ENCODE peak calls at places on chromosomes 12 and 14, in seven cellular contexts. One of them, this sample, is unnamed.

GRCh38 chr12:90909069-90909676 is 45.8 kb downstream of the CCER1 start:
- DNase-seq in cardiac muscle cell: peak
- DNase-seq in HCT116: peak
- DNase-seq in HepG2: peak
- DNase-seq in hepatocyte: peak
- DNase-seq in gastrocnemius medialis: no peak
- DNase-seq in left lung: no peak
- DNase-seq in this sample: no peak

GRCh38 chr14:72463291-72463866 is 430.5 kb downstream of the DPF3 start:
- DNase-seq in HCT116: peak
- DNase-seq in hepatocyte: peak
- DNase-seq in left lung: no peak
- DNase-seq in HepG2: no peak
- DNase-seq in cardiac muscle cell: no peak
- DNase-seq in gastrocnemius medialis: no peak
- DNase-seq in this sample: no peak

GRCh38 chr12:131917139-131917710 is 11.9 kb upstream of the PUS1 start:
- DNase-seq in HCT116: no peak
- DNase-seq in left lung: no peak
- DNase-seq in hepatocyte: peak
- DNase-seq in cardiac muscle cell: no peak
- DNase-seq in HepG2: no peak
- DNase-seq in gastrocnemius medialis: no peak
- DNase-seq in this sample: no peak

GRCh38 chr14:54708161-54708560 is 141.2 kb downstream of the SAMD4A start:
- DNase-seq in gastrocnemius medialis: no peak
- DNase-seq in HCT116: no peak
- DNase-seq in hepatocyte: no peak
- DNase-seq in HepG2: no peak
- DNase-seq in left lung: no peak
- DNase-seq in cardiac muscle cell: no peak
- DNase-seq in this sample: no peak

GRCh38 chr12:2751686-2752085 is 43.1 kb upstream of the FKBP4 start:
- DNase-seq in HepG2: no peak
- DNase-seq in left lung: no peak
- DNase-seq in gastrocnemius medialis: no peak
- DNase-seq in hepatocyte: no peak
- DNase-seq in HCT116: no peak
- DNase-seq in cardiac muscle cell: no peak
- DNase-seq in this sample: no peak

GRCh38 chr14:105860615-105861580 is 334.5 kb downstream of the TMEM121 start:
- DNase-seq in HepG2: no peak
- DNase-seq in hepatocyte: no peak
- DNase-seq in left lung: peak
- DNase-seq in cardiac muscle cell: no peak
- DNase-seq in HCT116: no peak
- DNase-seq in gastrocnemius medialis: peak
- DNase-seq in this sample: peak

GRCh38 chr14:65854215-65854614 is 441.7 kb downstream of the FUT8 start:
- DNase-seq in cardiac muscle cell: no peak
- DNase-seq in left lung: no peak
- DNase-seq in HCT116: no peak
- DNase-seq in HepG2: no peak
- DNase-seq in gastrocnemius medialis: no peak
- DNase-seq in hepatocyte: no peak
- DNase-seq in this sample: no peak

GRCh38 chr12:127293507-127294310 is 973.3 kb upstream of the TMEM132C start:
- DNase-seq in cardiac muscle cell: peak
- DNase-seq in left lung: no peak
- DNase-seq in HCT116: peak
- DNase-seq in HepG2: no peak
- DNase-seq in gastrocnemius medialis: peak
- DNase-seq in hepatocyte: peak
- DNase-seq in this sample: peak

GRCh38 chr12:70049596-70050360 is 193.5 kb upstream of the CNOT2 start:
- DNase-seq in HepG2: no peak
- DNase-seq in HCT116: peak
- DNase-seq in gastrocnemius medialis: no peak
- DNase-seq in cardiac muscle cell: no peak
- DNase-seq in hepatocyte: peak
- DNase-seq in left lung: no peak
- DNase-seq in this sample: no peak

GRCh38 chr12:63822352-63822751 is 22.1 kb upstream of the SRGAP1 start:
- DNase-seq in HepG2: no peak
- DNase-seq in hepatocyte: no peak
- DNase-seq in cardiac muscle cell: no peak
- DNase-seq in left lung: no peak
- DNase-seq in gastrocnemius medialis: no peak
- DNase-seq in HCT116: no peak
- DNase-seq in this sample: no peak

GRCh38 chr14:34649344-34649743 is 19.4 kb upstream of the SNX6 start:
- DNase-seq in cardiac muscle cell: no peak
- DNase-seq in HCT116: no peak
- DNase-seq in hepatocyte: no peak
- DNase-seq in left lung: no peak
- DNase-seq in HepG2: no peak
- DNase-seq in gastrocnemius medialis: no peak
- DNase-seq in this sample: no peak

GRCh38 chr14:93536945-93537344 is 106.2 kb downstream of the UNC79 start:
- DNase-seq in hepatocyte: peak
- DNase-seq in left lung: no peak
- DNase-seq in gastrocnemius medialis: no peak
- DNase-seq in cardiac muscle cell: peak
- DNase-seq in HepG2: peak
- DNase-seq in HCT116: peak
- DNase-seq in this sample: no peak
- TF ChIP-seq CTCF in hepatocyte: peak
- TF ChIP-seq CTCF in left lung: no peak
- TF ChIP-seq CTCF in gastrocnemius medialis: no peak
- TF ChIP-seq CTCF in cardiac muscle cell: no peak
- TF ChIP-seq CTCF in HepG2: peak
- TF ChIP-seq CTCF in HCT116: peak
- TF ChIP-seq CTCF in this sample: no peak

DNA sequence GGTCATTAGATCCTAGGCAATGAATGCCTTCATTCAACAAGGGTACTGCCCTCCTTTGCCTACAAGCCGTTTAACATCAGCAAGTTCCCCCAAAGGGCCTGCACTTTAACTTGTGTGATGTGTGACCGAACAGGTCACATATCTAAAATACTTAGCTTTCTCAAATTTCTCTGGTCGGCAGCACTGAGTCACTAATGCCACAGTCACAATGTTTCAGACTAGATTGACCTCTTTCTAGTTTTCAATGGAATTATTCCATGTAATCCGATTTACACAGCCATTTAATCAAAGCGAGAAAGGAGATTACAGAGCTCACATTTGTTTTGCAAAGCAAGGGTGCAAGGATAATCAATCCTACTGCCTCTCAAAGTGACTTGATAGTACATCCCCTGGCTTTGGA is 2.0 kb downstream of the KITLG start:
- DNase-seq in cardiac muscle cell: no peak
- DNase-seq in left lung: no peak
- DNase-seq in gastrocnemius medialis: no peak
- DNase-seq in hepatocyte: no peak
- DNase-seq in HCT116: no peak
- DNase-seq in HepG2: peak
- DNase-seq in this sample: no peak
- H3K27ac ChIP-seq in cardiac muscle cell: no peak
- H3K27ac ChIP-seq in left lung: peak
- H3K27ac ChIP-seq in gastrocnemius medialis: peak
- H3K27ac ChIP-seq in hepatocyte: peak
- H3K27ac ChIP-seq in HCT116: peak
- H3K27ac ChIP-seq in HepG2: no peak
- H3K27ac ChIP-seq in this sample: no peak

GRCh38 chr12:111584959-111585358 is 14.2 kb downstream of the ATXN2 start:
- DNase-seq in gastrocnemius medialis: no peak
- DNase-seq in left lung: no peak
- DNase-seq in cardiac muscle cell: no peak
- DNase-seq in HCT116: no peak
- DNase-seq in HepG2: no peak
- DNase-seq in hepatocyte: no peak
- DNase-seq in this sample: no peak

GRCh38 chr12:111585619-111586135 is 13.4 kb downstream of the ATXN2 start:
- DNase-seq in HCT116: no peak
- DNase-seq in left lung: no peak
- DNase-seq in HepG2: no peak
- DNase-seq in cardiac muscle cell: no peak
- DNase-seq in gastrocnemius medialis: no peak
- DNase-seq in hepatocyte: no peak
- DNase-seq in this sample: no peak

GRCh38 chr12:111588010-111588409 is 11.1 kb downstream of the ATXN2 start:
- DNase-seq in cardiac muscle cell: no peak
- DNase-seq in hepatocyte: no peak
- DNase-seq in HepG2: no peak
- DNase-seq in HCT116: no peak
- DNase-seq in gastrocnemius medialis: no peak
- DNase-seq in left lung: no peak
- DNase-seq in this sample: no peak

GRCh38 chr12:111589601-111590000 is 9.5 kb downstream of the ATXN2 start:
- DNase-seq in HCT116: no peak
- DNase-seq in hepatocyte: no peak
- DNase-seq in cardiac muscle cell: no peak
- DNase-seq in gastrocnemius medialis: no peak
- DNase-seq in HepG2: no peak
- DNase-seq in left lung: no peak
- DNase-seq in this sample: no peak

DNA sequence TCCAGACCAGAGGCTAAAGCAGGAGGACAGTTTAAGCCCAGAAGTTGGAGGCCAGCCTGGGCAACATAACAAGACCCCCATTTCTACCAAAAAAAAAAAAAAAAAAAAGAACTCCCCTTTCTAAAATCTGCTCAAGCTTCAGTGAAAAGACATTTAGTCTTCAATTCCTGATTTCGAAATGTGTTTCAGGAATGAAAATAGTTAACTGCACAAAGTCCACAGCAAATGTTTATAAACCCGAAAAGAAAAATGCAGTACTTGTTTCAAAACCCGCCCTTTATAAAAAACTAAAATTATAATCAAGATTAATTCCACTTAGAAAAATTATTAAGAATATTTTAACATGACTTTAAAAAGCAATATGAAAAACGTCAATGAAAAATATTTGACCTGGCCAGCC is 12.1 kb downstream of the ATXN2 start:
- DNase-seq in HCT116: no peak
- DNase-seq in gastrocnemius medialis: no peak
- DNase-seq in left lung: no peak
- DNase-seq in hepatocyte: no peak
- DNase-seq in cardiac muscle cell: no peak
- DNase-seq in HepG2: peak
- DNase-seq in this sample: no peak
- TF ChIP-seq CTCF in HCT116: no peak
- TF ChIP-seq CTCF in gastrocnemius medialis: no peak
- TF ChIP-seq CTCF in left lung: no peak
- TF ChIP-seq CTCF in hepatocyte: no peak
- TF ChIP-seq CTCF in cardiac muscle cell: no peak
- TF ChIP-seq CTCF in HepG2: no peak
- TF ChIP-seq CTCF in this sample: no peak

GRCh38 chr12:52082988-52083637 is 3.6 kb downstream of the SMIM41 start:
- DNase-seq in HCT116: no peak
- DNase-seq in left lung: no peak
- DNase-seq in HepG2: peak
- DNase-seq in gastrocnemius medialis: peak
- DNase-seq in hepatocyte: peak
- DNase-seq in cardiac muscle cell: peak
- DNase-seq in this sample: peak
- H3K27ac ChIP-seq in HCT116: no peak
- H3K27ac ChIP-seq in left lung: peak
- H3K27ac ChIP-seq in HepG2: peak
- H3K27ac ChIP-seq in gastrocnemius medialis: peak
- H3K27ac ChIP-seq in hepatocyte: no peak
- H3K27ac ChIP-seq in cardiac muscle cell: peak
- H3K27ac ChIP-seq in this sample: peak

DNA sequence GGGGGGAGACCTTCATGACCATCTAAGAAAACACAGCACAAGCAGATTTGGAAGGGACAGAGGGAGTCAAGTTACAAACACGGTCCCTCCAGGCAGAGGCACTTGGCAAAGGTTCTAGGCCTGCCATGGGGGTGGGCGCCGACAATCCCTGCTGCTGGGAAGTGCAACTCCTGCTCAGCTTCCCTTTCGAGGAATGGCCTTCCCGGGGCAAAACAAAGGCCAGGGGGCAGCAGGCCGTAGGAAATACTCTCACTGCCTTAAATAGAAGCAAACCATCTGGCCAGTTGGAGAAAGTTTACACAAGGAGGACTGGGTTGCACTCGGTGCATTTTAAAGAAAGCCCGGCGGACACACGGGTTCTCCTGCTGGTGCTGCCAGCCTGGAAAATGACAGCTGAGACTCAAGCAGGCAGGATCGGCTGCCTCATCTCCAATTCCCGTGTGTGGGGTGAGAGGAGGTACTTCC is 65.8 kb downstream of the ITPK1 start:
- DNase-seq in gastrocnemius medialis: peak
- DNase-seq in HepG2: no peak
- DNase-seq in cardiac muscle cell: peak
- DNase-seq in HCT116: no peak
- DNase-seq in left lung: no peak
- DNase-seq in hepatocyte: no peak
- DNase-seq in this sample: no peak
- TF ChIP-seq CTCF in gastrocnemius medialis: no peak
- TF ChIP-seq CTCF in HepG2: no peak
- TF ChIP-seq CTCF in cardiac muscle cell: peak
- TF ChIP-seq CTCF in HCT116: no peak
- TF ChIP-seq CTCF in left lung: no peak
- TF ChIP-seq CTCF in hepatocyte: no peak
- TF ChIP-seq CTCF in this sample: no peak

GRCh38 chr14:22852599-22852939 is 16.2 kb downstream of the MMP14 start:
- DNase-seq in gastrocnemius medialis: no peak
- DNase-seq in cardiac muscle cell: no peak
- DNase-seq in left lung: no peak
- DNase-seq in hepatocyte: no peak
- DNase-seq in HCT116: no peak
- DNase-seq in HepG2: no peak
- DNase-seq in this sample: peak
- H3K27ac ChIP-seq in gastrocnemius medialis: no peak
- H3K27ac ChIP-seq in cardiac muscle cell: no peak
- H3K27ac ChIP-seq in left lung: no peak
- H3K27ac ChIP-seq in hepatocyte: peak
- H3K27ac ChIP-seq in HCT116: peak
- H3K27ac ChIP-seq in HepG2: no peak
- H3K27ac ChIP-seq in this sample: no peak

GRCh38 chr12:88052686-88053085 is 23.5 kb upstream of the C12orf50 start:
- DNase-seq in HCT116: peak
- DNase-seq in left lung: no peak
- DNase-seq in hepatocyte: peak
- DNase-seq in cardiac muscle cell: peak
- DNase-seq in gastrocnemius medialis: no peak
- DNase-seq in HepG2: peak
- DNase-seq in this sample: peak
- TF ChIP-seq CTCF in HCT116: peak
- TF ChIP-seq CTCF in left lung: no peak
- TF ChIP-seq CTCF in hepatocyte: peak
- TF ChIP-seq CTCF in cardiac muscle cell: peak
- TF ChIP-seq CTCF in gastrocnemius medialis: no peak
- TF ChIP-seq CTCF in HepG2: peak
- TF ChIP-seq CTCF in this sample: peak

GRCh38 chr14:100155049-100155621 is 4.3 kb downstream of the DEGS2 start:
- DNase-seq in HepG2: peak
- DNase-seq in HCT116: peak
- DNase-seq in hepatocyte: peak
- DNase-seq in cardiac muscle cell: peak
- DNase-seq in gastrocnemius medialis: no peak
- DNase-seq in left lung: no peak
- DNase-seq in this sample: no peak
- H3K27ac ChIP-seq in HepG2: no peak
- H3K27ac ChIP-seq in HCT116: no peak
- H3K27ac ChIP-seq in hepatocyte: peak
- H3K27ac ChIP-seq in cardiac muscle cell: no peak
- H3K27ac ChIP-seq in gastrocnemius medialis: no peak
- H3K27ac ChIP-seq in left lung: no peak
- H3K27ac ChIP-seq in this sample: no peak

This sample was measured in dorsolateral prefrontal cortex.